ENCODE peak calls at places on chromosomes 6 and 20, in eight cellular contexts. One of them, this sample, is unnamed.
A peak's percentile ranks its signal among the peaks of the same experiment; 100 is the strongest.

GRCh38 chr20:44017905-44018683 is 103.4 kb downstream of the TOX2 start:
- DNase-seq in cardiac muscle cell: peak; percentile 72
- DNase-seq in spleen: no peak
- DNase-seq in GM23248: peak; percentile 90
- DNase-seq in CD8-positive, alpha-beta memory T cell: no peak
- DNase-seq in PC-3: peak; percentile 97
- DNase-seq in lung: peak; percentile 85
- DNase-seq in aorta: peak; percentile 85
- DNase-seq in this sample: peak; percentile 20

GRCh38 chr20:11305406-11305805 is 612.3 kb upstream of the BTBD3 start:
- DNase-seq in cardiac muscle cell: no peak
- DNase-seq in spleen: no peak
- DNase-seq in GM23248: no peak
- DNase-seq in CD8-positive, alpha-beta memory T cell: no peak
- DNase-seq in PC-3: no peak
- DNase-seq in lung: no peak
- DNase-seq in aorta: no peak
- DNase-seq in this sample: no peak

GRCh38 chr6:94245395-94245794 is 826.0 kb upstream of the EPHA7 start:
- DNase-seq in cardiac muscle cell: no peak
- DNase-seq in spleen: no peak
- DNase-seq in GM23248: no peak
- DNase-seq in CD8-positive, alpha-beta memory T cell: no peak
- DNase-seq in PC-3: no peak
- DNase-seq in lung: no peak
- DNase-seq in aorta: no peak
- DNase-seq in this sample: no peak

GRCh38 chr6:27809939-27810767 is 102.0 kb downstream of the OR2B2 start:
- DNase-seq in cardiac muscle cell: peak; percentile 97
- DNase-seq in spleen: peak; percentile 93
- DNase-seq in GM23248: peak; percentile 95
- DNase-seq in CD8-positive, alpha-beta memory T cell: peak; percentile 88
- DNase-seq in PC-3: peak; percentile 99
- DNase-seq in lung: peak; percentile 65
- DNase-seq in aorta: peak; percentile 87
- DNase-seq in this sample: peak; percentile 33

GRCh38 chr6:154766288-154766687 is 33.1 kb downstream of the SCAF8 start:
- DNase-seq in cardiac muscle cell: peak; percentile 8
- DNase-seq in spleen: no peak
- DNase-seq in GM23248: peak; percentile 27
- DNase-seq in CD8-positive, alpha-beta memory T cell: no peak
- DNase-seq in PC-3: no peak
- DNase-seq in lung: no peak
- DNase-seq in aorta: no peak
- DNase-seq in this sample: no peak

GRCh38 chr6:115613488-115613887 is 447.2 kb downstream of the FRK start:
- DNase-seq in cardiac muscle cell: peak; percentile 93
- DNase-seq in spleen: no peak
- DNase-seq in GM23248: peak; percentile 88
- DNase-seq in CD8-positive, alpha-beta memory T cell: no peak
- DNase-seq in PC-3: peak; percentile 48
- DNase-seq in lung: no peak
- DNase-seq in aorta: no peak
- DNase-seq in this sample: no peak

GRCh38 chr6:140124498-140124897 is 750.0 kb upstream of the CITED2 start:
- DNase-seq in cardiac muscle cell: no peak
- DNase-seq in spleen: no peak
- DNase-seq in GM23248: no peak
- DNase-seq in CD8-positive, alpha-beta memory T cell: no peak
- DNase-seq in PC-3: no peak
- DNase-seq in lung: no peak
- DNase-seq in aorta: no peak
- DNase-seq in this sample: no peak

GRCh38 chr20:25867776-25868649 is 171.4 kb upstream of the ZNF337 start:
- DNase-seq in cardiac muscle cell: peak; percentile 88
- DNase-seq in spleen: peak; percentile 86
- DNase-seq in GM23248: peak; percentile 81
- DNase-seq in CD8-positive, alpha-beta memory T cell: peak; percentile 68
- DNase-seq in PC-3: no peak
- DNase-seq in lung: peak; percentile 65
- DNase-seq in aorta: peak; percentile 94
- DNase-seq in this sample: peak; percentile 74

GRCh38 chr6:148969271-148969666 is 222.4 kb downstream of the UST start:
- DNase-seq in cardiac muscle cell: no peak
- DNase-seq in spleen: no peak
- DNase-seq in GM23248: no peak
- DNase-seq in CD8-positive, alpha-beta memory T cell: no peak
- DNase-seq in PC-3: no peak
- DNase-seq in lung: no peak
- DNase-seq in aorta: no peak
- DNase-seq in this sample: no peak

GRCh38 chr6:28478518-28478917 is 35.2 kb upstream of the ZSCAN23 start:
- DNase-seq in cardiac muscle cell: no peak
- DNase-seq in spleen: no peak
- DNase-seq in GM23248: no peak
- DNase-seq in CD8-positive, alpha-beta memory T cell: no peak
- DNase-seq in PC-3: no peak
- DNase-seq in lung: no peak
- DNase-seq in aorta: no peak
- DNase-seq in this sample: no peak

GRCh38 chr20:45372646-45373352 is 5.3 kb downstream of the TP53TG5 start:
- DNase-seq in cardiac muscle cell: peak; percentile 27
- DNase-seq in spleen: peak; percentile 82
- DNase-seq in GM23248: peak; percentile 72
- DNase-seq in CD8-positive, alpha-beta memory T cell: no peak
- DNase-seq in PC-3: no peak
- DNase-seq in lung: no peak
- DNase-seq in aorta: peak; percentile 90
- DNase-seq in this sample: peak; percentile 59

GRCh38 chr6:11128608-11129007 is 17.1 kb upstream of the ERVFRD-1 start:
- DNase-seq in cardiac muscle cell: no peak
- DNase-seq in spleen: no peak
- DNase-seq in GM23248: no peak
- DNase-seq in CD8-positive, alpha-beta memory T cell: no peak
- DNase-seq in PC-3: no peak
- DNase-seq in lung: no peak
- DNase-seq in aorta: no peak
- DNase-seq in this sample: no peak

GRCh38 chr20:45878076-45878731 is 2.8 kb upstream of the ZSWIM1 start:
- DNase-seq in cardiac muscle cell: no peak
- DNase-seq in spleen: peak; percentile 63
- DNase-seq in GM23248: peak; percentile 78
- DNase-seq in CD8-positive, alpha-beta memory T cell: no peak
- DNase-seq in PC-3: no peak
- DNase-seq in lung: no peak
- DNase-seq in aorta: no peak
- DNase-seq in this sample: no peak

GRCh38 chr20:62845416-62845815 is 16.2 kb downstream of the TCFL5 start:
- DNase-seq in cardiac muscle cell: no peak
- DNase-seq in spleen: no peak
- DNase-seq in GM23248: no peak
- DNase-seq in CD8-positive, alpha-beta memory T cell: no peak
- DNase-seq in PC-3: no peak
- DNase-seq in lung: no peak
- DNase-seq in aorta: no peak
- DNase-seq in this sample: no peak

GRCh38 chr6:128495536-128496333 is 24.7 kb downstream of the PTPRK start:
- DNase-seq in cardiac muscle cell: no peak
- DNase-seq in spleen: no peak
- DNase-seq in GM23248: no peak
- DNase-seq in CD8-positive, alpha-beta memory T cell: no peak
- DNase-seq in PC-3: no peak
- DNase-seq in lung: no peak
- DNase-seq in aorta: no peak
- DNase-seq in this sample: no peak
- H3K4me1 ChIP-seq in cardiac muscle cell: peaks cover 8% of the 10 kb centered on the region
- H3K4me1 ChIP-seq in spleen: no peaks in the 10 kb centered on the region
- H3K4me1 ChIP-seq in GM23248: peaks cover 7% of the 10 kb centered on the region
- H3K4me1 ChIP-seq in CD8-positive, alpha-beta memory T cell: no peaks in the 10 kb centered on the region
- H3K4me1 ChIP-seq in PC-3: peaks cover 54% of the 10 kb centered on the region
- H3K4me1 ChIP-seq in lung: peaks cover 3% of the 10 kb centered on the region
- H3K4me1 ChIP-seq in aorta: peaks cover 3% of the 10 kb centered on the region
- H3K4me1 ChIP-seq in this sample: peaks cover 14% of the 10 kb centered on the region

GRCh38 chr20:49694450-49695071 is 19.1 kb downstream of the B4GALT5 start:
- DNase-seq in cardiac muscle cell: no peak
- DNase-seq in spleen: no peak
- DNase-seq in GM23248: no peak
- DNase-seq in CD8-positive, alpha-beta memory T cell: no peak
- DNase-seq in PC-3: no peak
- DNase-seq in lung: no peak
- DNase-seq in aorta: no peak
- DNase-seq in this sample: no peak

GRCh38 chr20:49697071-49697470 is 16.6 kb downstream of the B4GALT5 start:
- DNase-seq in cardiac muscle cell: no peak
- DNase-seq in spleen: no peak
- DNase-seq in GM23248: no peak
- DNase-seq in CD8-positive, alpha-beta memory T cell: no peak
- DNase-seq in PC-3: no peak
- DNase-seq in lung: no peak
- DNase-seq in aorta: no peak
- DNase-seq in this sample: peak; percentile 83

GRCh38 chr20:49696594-49696993 is 17.1 kb downstream of the B4GALT5 start:
- DNase-seq in cardiac muscle cell: no peak
- DNase-seq in spleen: no peak
- DNase-seq in GM23248: peak; percentile 52
- DNase-seq in CD8-positive, alpha-beta memory T cell: no peak
- DNase-seq in PC-3: no peak
- DNase-seq in lung: no peak
- DNase-seq in aorta: no peak
- DNase-seq in this sample: no peak

GRCh38 chr20:49693435-49694171 is 20.1 kb downstream of the B4GALT5 start:
- DNase-seq in cardiac muscle cell: no peak
- DNase-seq in spleen: no peak
- DNase-seq in GM23248: no peak
- DNase-seq in CD8-positive, alpha-beta memory T cell: no peak
- DNase-seq in PC-3: no peak
- DNase-seq in lung: no peak
- DNase-seq in aorta: no peak
- DNase-seq in this sample: no peak

DNA sequence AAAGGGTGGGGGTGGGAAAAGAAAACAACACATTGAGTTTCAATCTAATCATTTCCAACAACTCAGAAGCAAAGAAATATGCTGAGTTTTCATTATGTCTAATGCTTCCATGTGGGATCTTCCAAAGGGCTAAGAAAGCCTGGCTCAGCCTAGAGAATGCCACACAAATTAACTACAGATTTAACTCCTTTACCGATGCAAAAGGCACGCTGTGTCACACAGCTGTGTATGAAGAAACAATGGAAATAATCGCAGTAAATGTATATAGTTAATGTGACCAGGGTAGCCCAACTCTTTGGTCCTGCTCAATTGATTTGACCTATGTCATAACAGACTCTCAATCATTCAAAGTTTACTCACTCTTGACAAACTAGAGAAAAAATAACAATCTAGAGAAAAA is 17.8 kb downstream of the B4GALT5 start:
- DNase-seq in cardiac muscle cell: no peak
- DNase-seq in spleen: no peak
- DNase-seq in GM23248: peak; percentile 39
- DNase-seq in CD8-positive, alpha-beta memory T cell: no peak
- DNase-seq in PC-3: no peak
- DNase-seq in lung: no peak
- DNase-seq in aorta: no peak
- DNase-seq in this sample: no peak
- H3K4me1 ChIP-seq in cardiac muscle cell: peaks cover 10% of the 10 kb centered on the region
- H3K4me1 ChIP-seq in spleen: peaks cover 8% of the 10 kb centered on the region
- H3K4me1 ChIP-seq in GM23248: peaks cover 47% of the 10 kb centered on the region
- H3K4me1 ChIP-seq in CD8-positive, alpha-beta memory T cell: peaks cover 23% of the 10 kb centered on the region
- H3K4me1 ChIP-seq in PC-3: peaks cover 70% of the 10 kb centered on the region
- H3K4me1 ChIP-seq in lung: peaks cover 10% of the 10 kb centered on the region
- H3K4me1 ChIP-seq in aorta: peaks cover 2% of the 10 kb centered on the region
- H3K4me1 ChIP-seq in this sample: peaks cover 84% of the 10 kb centered on the region

GRCh38 chr6:130968486-130968885 is 94.6 kb downstream of the EPB41L2 start:
- DNase-seq in cardiac muscle cell: no peak
- DNase-seq in spleen: no peak
- DNase-seq in GM23248: peak; percentile 46
- DNase-seq in CD8-positive, alpha-beta memory T cell: no peak
- DNase-seq in PC-3: no peak
- DNase-seq in lung: no peak
- DNase-seq in aorta: no peak
- DNase-seq in this sample: no peak

GRCh38 chr6:130966581-130966980 is 96.5 kb downstream of the EPB41L2 start:
- DNase-seq in cardiac muscle cell: no peak
- DNase-seq in spleen: no peak
- DNase-seq in GM23248: no peak
- DNase-seq in CD8-positive, alpha-beta memory T cell: no peak
- DNase-seq in PC-3: no peak
- DNase-seq in lung: no peak
- DNase-seq in aorta: no peak
- DNase-seq in this sample: no peak

GRCh38 chr6:130969807-130970491 is 93.1 kb downstream of the EPB41L2 start:
- DNase-seq in cardiac muscle cell: peak; percentile 83
- DNase-seq in spleen: no peak
- DNase-seq in GM23248: peak; percentile 56
- DNase-seq in CD8-positive, alpha-beta memory T cell: no peak
- DNase-seq in PC-3: no peak
- DNase-seq in lung: no peak
- DNase-seq in aorta: no peak
- DNase-seq in this sample: peak; percentile 16

GRCh38 chr6:130965657-130966056 is 97.4 kb downstream of the EPB41L2 start:
- DNase-seq in cardiac muscle cell: peak; percentile 82
- DNase-seq in spleen: no peak
- DNase-seq in GM23248: peak; percentile 85
- DNase-seq in CD8-positive, alpha-beta memory T cell: no peak
- DNase-seq in PC-3: no peak
- DNase-seq in lung: no peak
- DNase-seq in aorta: no peak
- DNase-seq in this sample: no peak

GRCh38 chr6:130967502-130968469 is 95.3 kb downstream of the EPB41L2 start:
- DNase-seq in cardiac muscle cell: no peak
- DNase-seq in spleen: no peak
- DNase-seq in GM23248: peak; percentile 54
- DNase-seq in CD8-positive, alpha-beta memory T cell: no peak
- DNase-seq in PC-3: no peak
- DNase-seq in lung: no peak
- DNase-seq in aorta: no peak
- DNase-seq in this sample: no peak
- H3K4me1 ChIP-seq in cardiac muscle cell: peaks cover 22% of the 10 kb centered on the region
- H3K4me1 ChIP-seq in spleen: peaks cover 8% of the 10 kb centered on the region
- H3K4me1 ChIP-seq in GM23248: peaks cover 56% of the 10 kb centered on the region
- H3K4me1 ChIP-seq in CD8-positive, alpha-beta memory T cell: no peaks in the 10 kb centered on the region
- H3K4me1 ChIP-seq in PC-3: no peaks in the 10 kb centered on the region
- H3K4me1 ChIP-seq in lung: peaks cover 4% of the 10 kb centered on the region
- H3K4me1 ChIP-seq in aorta: no peaks in the 10 kb centered on the region
- H3K4me1 ChIP-seq in this sample: peaks cover 11% of the 10 kb centered on the region

GRCh38 chr6:53311586-53311935 is 37.2 kb downstream of the ELOVL5 start:
- DNase-seq in cardiac muscle cell: no peak
- DNase-seq in spleen: no peak
- DNase-seq in GM23248: peak; percentile 57
- DNase-seq in CD8-positive, alpha-beta memory T cell: no peak
- DNase-seq in PC-3: no peak
- DNase-seq in lung: no peak
- DNase-seq in aorta: no peak
- DNase-seq in this sample: no peak
- H3K4me1 ChIP-seq in cardiac muscle cell: peaks cover 7% of the 10 kb centered on the region
- H3K4me1 ChIP-seq in spleen: peaks cover 59% of the 10 kb centered on the region
- H3K4me1 ChIP-seq in GM23248: peaks cover 58% of the 10 kb centered on the region
- H3K4me1 ChIP-seq in CD8-positive, alpha-beta memory T cell: peaks cover 95% of the 10 kb centered on the region
- H3K4me1 ChIP-seq in PC-3: peaks cover 40% of the 10 kb centered on the region
- H3K4me1 ChIP-seq in lung: peaks cover 14% of the 10 kb centered on the region
- H3K4me1 ChIP-seq in aorta: peaks cover 12% of the 10 kb centered on the region
- H3K4me1 ChIP-seq in this sample: no peaks in the 10 kb centered on the region

This sample was measured in gastrocnemius medialis.